ENCODE peak calls at places on chromosome 13, in five cellular contexts. W is adrenal gland; M is pancreas; H is activated naive CD4-positive, alpha-beta T cell; N is SJSA1. X is an unnamed sample.

GRCh38 chr13:30618186-30618937 is 642 bp downstream of the USPL1 start:
- DNase-seq in N (peak; percentile 0), M (peak; percentile 46), W (no peak), H (no peak), X (peak; percentile 14)

GRCh38 chr13:42392706-42393572 is 121.0 kb downstream of the AKAP11 start:
- DNase-seq in W (no peak), H (no peak), N (no peak), M (no peak), X (no peak)

GRCh38 chr13:48489003-48489402 is 43.9 kb downstream of the RCBTB2 start:
- DNase-seq in W (no peak), N (no peak), H (no peak), M (no peak), X (no peak)

GRCh38 chr13:28044608-28045007 is 55.8 kb downstream of the FLT3 start:
- DNase-seq in M (no peak), N (no peak), H (no peak), W (no peak), X (no peak)

GRCh38 chr13:29991343-29991742 is 140.9 kb upstream of the UBL3 start:
- DNase-seq in H (no peak), W (no peak), N (peak; percentile 57), M (no peak), X (no peak)

GRCh38 chr13:99307247-99307646 is at the start of gene GPR183:
- DNase-seq in M (no peak), N (peak; percentile 91), H (no peak), W (no peak), X (no peak)

GRCh38 chr13:30395192-30396158 is 26.8 kb upstream of the UBE2L5 start:
- DNase-seq in N (peak; percentile 75), W (peak; percentile 98), M (peak; percentile 94), H (peak; percentile 8), X (peak; percentile 61)

GRCh38 chr13:20136781-20137703 is 23.8 kb downstream of the GJA3 start:
- DNase-seq in W (no peak), N (no peak), H (no peak), M (peak; percentile 67), X (no peak)

GRCh38 chr13:30431269-30431950 is 9.1 kb downstream of the UBE2L5 start:
- DNase-seq in N (no peak), H (no peak), W (no peak), M (no peak), X (no peak)

GRCh38 chr13:33169273-33169980 is 116.1 kb downstream of the STARD13 start:
- DNase-seq in N (peak; percentile 60), M (no peak), W (no peak), H (no peak), X (no peak)

GRCh38 chr13:94400874-94401273 is 78.6 kb downstream of the DCT start:
- DNase-seq in H (no peak), M (no peak), W (no peak), N (no peak), X (no peak)

GRCh38 chr13:80339841-80340642 is 884 bp downstream of the SPRY2 start:
- DNase-seq in W (peak; percentile 62), M (peak; percentile 50), N (peak; percentile 84), H (no peak), X (peak; percentile 66)

GRCh38 chr13:98775844-98776598 is 23.5 kb upstream of the SLC15A1 start:
- DNase-seq in H (no peak), N (peak; percentile 74), W (no peak), M (no peak), X (no peak)

GRCh38 chr13:24041822-24042221 is 118.7 kb upstream of the SPATA13 start:
- DNase-seq in M (no peak), W (no peak), H (no peak), N (no peak), X (no peak)

GRCh38 chr13:97308735-97309429 is 86.7 kb downstream of the MBNL2 start:
- DNase-seq in H (no peak), M (no peak), W (no peak), N (peak; percentile 88), X (no peak)

GRCh38 chr13:91166714-91167511 is 180.6 kb upstream of the MIR17HG start:
- DNase-seq in H (no peak), W (no peak), N (no peak), M (no peak), X (no peak)

X was measured in HEK293T.